ENCODE peak calls at places on chromosomes 4 and X, in five cellular contexts. D is right cardiac atrium, H is pancreas, V is suprapubic skin, I is thoracic aorta. Q is an unnamed sample.

GRCh38 chr4:52822583-52823477 is 39.3 kb upstream of the RASL11B start:
- DNase-seq in D (no peak), H (no peak), V (no peak), I (no peak), Q (no peak)

GRCh38 chr4:39062094-39062493 is at the start of gene KLHL5:
- DNase-seq in D (no peak), H (no peak), V (no peak), I (no peak), Q (no peak)

GRCh38 chrX:101685923-101686322 is 26.3 kb upstream of the ARMCX2 start:
- DNase-seq in D (no peak), H (no peak), V (no peak), I (no peak), Q (no peak)

GRCh38 chr4:123301942-123302341 is 94.7 kb upstream of the SPRY1 start:
- DNase-seq in D (no peak), H (no peak), V (no peak), I (no peak), Q (no peak)

GRCh38 chrX:100591256-100592051 is 6.7 kb downstream of the TNMD start:
- DNase-seq in D (no peak), H (no peak), V (no peak), I (no peak), Q (peak; percentile 22)

GRCh38 chr4:85058551-85058950 is 92.1 kb upstream of the WDFY3 start:
- DNase-seq in D (no peak), H (no peak), V (no peak), I (no peak), Q (no peak)

GRCh38 chr4:26145212-26145611 is 175.6 kb upstream of the RBPJ start:
- DNase-seq in D (no peak), H (no peak), V (no peak), I (no peak), Q (no peak)

GRCh38 chr4:71814433-71814832 is 30.6 kb upstream of the GC start:
- DNase-seq in D (no peak), H (no peak), V (no peak), I (no peak), Q (no peak)

GRCh38 chr4:5721923-5722322 is 10.9 kb downstream of the EVC start:
- DNase-seq in D (no peak), H (no peak), V (no peak), I (no peak), Q (no peak)

GRCh38 chrX:40581333-40581910 is 652 bp downstream of the ATP6AP2 start:
- DNase-seq in D (no peak), H (no peak), V (no peak), I (no peak), Q (no peak)

GRCh38 chr4:175394213-175394612 is 417.9 kb downstream of the GPM6A start:
- DNase-seq in D (no peak), H (no peak), V (no peak), I (no peak), Q (no peak)

DNA sequence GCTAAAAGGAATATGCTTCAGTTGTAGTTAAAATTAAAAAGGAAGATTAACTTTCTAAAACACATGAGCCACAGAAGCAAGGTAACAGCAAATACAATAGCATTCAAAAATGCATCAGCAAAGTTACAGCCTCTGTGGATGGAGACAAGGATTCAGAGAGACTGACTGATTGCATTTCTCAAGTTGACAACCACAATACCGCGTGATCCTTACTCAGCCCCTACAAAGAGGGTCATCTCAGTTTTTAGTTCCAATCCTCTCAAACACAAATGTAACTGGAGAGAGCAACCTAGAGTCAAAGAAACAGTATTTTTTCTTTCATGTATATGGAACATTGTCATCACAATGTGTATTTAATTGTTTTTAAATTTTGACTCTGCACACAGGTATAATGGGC is 14.2 kb upstream of the C1QTNF7 start:
- DNase-seq in D (no peak), H (no peak), V (no peak), I (no peak), Q (no peak)
- H3K4me1 ChIP-seq in D (peaks cover 6% of the 10 kb centered on the region), H (no peaks in the 10 kb centered on the region), V (peaks cover 8% of the 10 kb centered on the region), I (peaks cover 61% of the 10 kb centered on the region), Q (peaks cover 45% of the 10 kb centered on the region)

GRCh38 chrX:17700976-17701375 is 36.3 kb upstream of the SCML1 start:
- DNase-seq in D (no peak), H (no peak), V (no peak), I (no peak), Q (no peak)
- H3K9me3 ChIP-seq in D (no peaks in the 10 kb centered on the region), H (no peaks in the 10 kb centered on the region), V (no peaks in the 10 kb centered on the region), I (no peaks in the 10 kb centered on the region), Q (no peaks in the 10 kb centered on the region)

DNA sequence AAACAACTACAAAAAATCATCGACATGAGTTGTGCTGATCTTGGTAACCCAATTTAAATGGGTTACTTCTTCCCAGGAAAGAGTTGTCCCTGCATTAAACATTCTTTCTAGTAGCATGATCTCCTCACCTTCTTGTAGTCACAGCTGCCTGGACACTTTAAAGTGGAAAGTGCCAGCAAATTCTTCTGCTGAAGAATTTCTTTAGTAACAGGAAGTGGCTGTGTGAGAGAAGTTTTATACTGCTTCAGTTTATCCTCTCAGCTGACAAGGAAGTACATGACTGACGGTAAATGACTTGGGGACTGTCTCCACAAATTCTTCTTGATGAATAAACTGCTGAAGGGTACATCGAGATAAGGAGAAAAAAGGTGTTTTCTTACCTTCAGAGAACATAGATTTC is 18.2 kb upstream of the TNIP3 start:
- DNase-seq in D (no peak), H (no peak), V (no peak), I (no peak), Q (no peak)
- H3K4me3 ChIP-seq in D (no peak overlapping the region), H (no peak overlapping the region), V (no peak overlapping the region), I (peak overlapping the region; percentile 20), Q (no peak overlapping the region)

GRCh38 chr4:40331937-40332336 is 3.2 kb upstream of the CHRNA9 start:
- DNase-seq in D (no peak), H (no peak), V (no peak), I (no peak), Q (no peak)

GRCh38 chr4:40333921-40334352 is 1.2 kb upstream of the CHRNA9 start:
- DNase-seq in D (no peak), H (no peak), V (no peak), I (no peak), Q (no peak)

GRCh38 chr4:40330536-40330935 is 4.6 kb upstream of the CHRNA9 start:
- DNase-seq in D (no peak), H (no peak), V (no peak), I (no peak), Q (no peak)

GRCh38 chr4:40329805-40330204 is 5.3 kb upstream of the CHRNA9 start:
- DNase-seq in D (no peak), H (no peak), V (no peak), I (no peak), Q (no peak)

DNA sequence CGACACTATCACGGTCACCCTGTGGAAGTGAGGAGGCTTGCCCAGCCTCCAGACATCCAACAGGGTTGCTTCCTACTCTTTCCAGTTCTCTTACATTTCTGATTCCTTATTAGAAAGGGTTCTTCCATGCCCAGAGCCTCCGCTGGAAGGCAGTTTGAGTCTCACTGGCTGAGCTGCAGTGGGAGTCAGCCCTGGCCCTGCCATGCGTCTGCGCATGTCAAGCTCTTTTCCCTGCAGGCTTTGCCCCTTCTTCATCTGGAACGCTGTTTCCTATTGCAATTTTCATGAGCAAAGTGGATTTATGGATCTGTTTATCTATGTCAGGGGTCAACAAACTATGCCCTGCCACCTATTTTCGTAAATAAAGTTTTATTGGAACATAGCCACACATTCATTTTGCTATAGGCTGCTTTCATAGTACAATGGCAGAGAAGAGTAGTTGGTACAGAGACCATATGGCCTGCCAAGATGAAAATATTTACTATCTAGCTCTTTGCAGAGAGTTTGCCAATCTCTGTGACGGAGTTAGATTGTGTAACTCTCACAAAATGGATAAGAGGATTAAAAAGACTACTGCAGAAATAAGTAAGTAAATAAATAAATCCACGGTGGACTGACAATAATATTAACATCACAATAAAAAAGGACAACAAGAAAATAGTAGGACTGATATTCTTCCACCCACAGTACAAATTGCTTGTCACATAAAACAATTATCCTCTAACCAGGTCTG is 3.9 kb upstream of the CHRNA9 start:
- DNase-seq in D (no peak), H (no peak), V (no peak), I (no peak), Q (no peak)
- H3K4me1 ChIP-seq in D (no peaks in the 10 kb centered on the region), H (no peaks in the 10 kb centered on the region), V (no peaks in the 10 kb centered on the region), I (no peaks in the 10 kb centered on the region), Q (no peaks in the 10 kb centered on the region)

GRCh38 chr4:183727482-183727881 is 68.4 kb downstream of the TRAPPC11 start:
- DNase-seq in D (no peak), H (no peak), V (no peak), I (no peak), Q (no peak)

GRCh38 chr4:183733181-183733580 is 74.1 kb downstream of the TRAPPC11 start:
- DNase-seq in D (no peak), H (no peak), V (no peak), I (no peak), Q (no peak)

GRCh38 chr4:183729430-183730328 is 70.6 kb downstream of the TRAPPC11 start:
- DNase-seq in D (no peak), H (no peak), V (no peak), I (no peak), Q (no peak)

GRCh38 chr4:183729069-183729406 is 69.9 kb downstream of the TRAPPC11 start:
- DNase-seq in D (no peak), H (no peak), V (no peak), I (no peak), Q (no peak)

GRCh38 chr4:183728223-183729068 is 69.4 kb downstream of the TRAPPC11 start:
- DNase-seq in D (no peak), H (no peak), V (no peak), I (no peak), Q (no peak)
- H3K9me3 ChIP-seq in D (no peaks in the 10 kb centered on the region), H (no peaks in the 10 kb centered on the region), V (no peaks in the 10 kb centered on the region), I (no peaks in the 10 kb centered on the region), Q (no peaks in the 10 kb centered on the region)

GRCh38 chrX:9352243-9352642 is 112.6 kb upstream of the TBL1X start:
- DNase-seq in D (no peak), H (no peak), V (no peak), I (no peak), Q (no peak)

GRCh38 chrX:9355739-9356138 is 109.1 kb upstream of the TBL1X start:
- DNase-seq in D (no peak), H (no peak), V (no peak), I (no peak), Q (no peak)

GRCh38 chrX:9354918-9355317 is 109.9 kb upstream of the TBL1X start:
- DNase-seq in D (no peak), H (no peak), V (no peak), I (no peak), Q (no peak)

GRCh38 chrX:9351112-9351511 is 113.7 kb upstream of the TBL1X start:
- DNase-seq in D (no peak), H (no peak), V (no peak), I (no peak), Q (no peak)

DNA sequence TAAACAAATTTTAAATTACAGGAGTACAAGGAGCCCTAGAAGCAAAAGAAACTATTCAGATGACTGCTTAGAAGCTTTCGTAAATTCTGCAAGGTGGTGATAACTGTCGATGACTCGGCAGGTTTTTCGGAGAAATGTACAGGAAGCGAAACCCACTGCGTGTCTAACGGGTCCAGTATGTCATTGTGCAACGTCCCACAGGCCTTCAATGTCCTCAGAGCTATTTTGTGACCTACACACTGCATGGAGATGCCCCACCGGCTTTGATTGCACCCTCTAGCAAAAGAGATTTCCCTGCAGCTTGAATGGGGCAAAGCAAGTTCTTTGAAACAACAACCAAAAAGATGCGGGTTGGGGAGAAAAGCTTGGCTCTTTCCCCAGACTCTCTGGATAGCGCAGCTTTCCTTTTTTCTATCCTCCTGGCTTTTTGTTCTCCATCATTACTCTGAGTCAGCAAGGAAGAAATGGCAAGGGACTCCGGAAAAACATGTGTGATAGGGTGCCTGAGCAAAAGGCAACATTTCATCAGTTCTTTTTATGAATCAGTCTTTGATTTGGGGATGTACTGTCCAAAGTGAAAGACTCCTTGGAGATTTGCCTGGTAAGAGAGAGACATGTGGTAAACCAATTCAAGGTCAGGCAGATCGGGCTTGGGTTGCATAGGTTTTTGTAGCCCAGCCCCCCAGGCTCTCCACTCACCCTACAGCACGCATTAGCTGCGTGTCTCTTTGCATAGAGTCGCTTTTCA is 112.0 kb upstream of the TBL1X start:
- DNase-seq in D (no peak), H (no peak), V (no peak), I (no peak), Q (peak; percentile 20)
- H3K4me3 ChIP-seq in D (no peak overlapping the region), H (no peak overlapping the region), V (no peak overlapping the region), I (peak overlapping the region; percentile 33), Q (no peak overlapping the region)

Q was measured in heart left ventricle.